ENCODE peak calls at places on chromosomes 1 and 21, in seven cellular contexts. D is tibial nerve, W is right cardiac atrium, E is uterus, N is heart left ventricle, C is AG04449, J is right atrium auricular region. P is an unnamed sample.
A peak's percentile ranks its signal among the peaks of the same experiment; 100 is the strongest.

GRCh38 chr1:151539321-151540020 is 638 bp upstream of the TUFT1 start:
- DNase-seq in W (peak; percentile 84), E (peak; percentile 81), C (no peak), N (peak; percentile 84), D (peak; percentile 46), J (peak; percentile 75), P (peak; percentile 99)

GRCh38 chr1:113929750-113930498 is 800 bp downstream of the HIPK1 start:
- DNase-seq in E (peak; percentile 20), W (peak; percentile 76), C (no peak), D (no peak), J (peak; percentile 61), N (peak; percentile 46), P (no peak)

GRCh38 chr1:29584816-29585600 is 348.7 kb downstream of the PTPRU start:
- DNase-seq in E (no peak), W (no peak), D (no peak), C (no peak), N (no peak), J (peak; percentile 40), P (peak; percentile 42)

GRCh38 chr1:204684206-204684536 is 1.4 kb downstream of the LRRN2 start:
- DNase-seq in E (no peak), D (no peak), W (no peak), C (no peak), N (no peak), J (no peak), P (no peak)

GRCh38 chr21:44255519-44255981 is 6.1 kb downstream of the DNMT3L start:
- DNase-seq in E (no peak), C (no peak), J (no peak), N (no peak), W (no peak), D (no peak), P (no peak)

GRCh38 chr1:48644190-48644930 is 132.3 kb downstream of the BEND5 start:
- DNase-seq in W (no peak), E (no peak), J (no peak), N (no peak), C (no peak), D (no peak), P (no peak)

GRCh38 chr21:34133802-34134201 is 60.4 kb downstream of the MRPS6 start:
- DNase-seq in W (no peak), J (no peak), E (no peak), D (no peak), N (no peak), C (no peak), P (no peak)

GRCh38 chr1:226609836-226610455 is 61.4 kb downstream of the STUM start:
- DNase-seq in J (no peak), D (peak; percentile 62), C (no peak), W (peak; percentile 60), E (peak; percentile 64), N (no peak), P (no peak)

GRCh38 chr21:42112223-42112622 is 41.1 kb downstream of the UMODL1 start:
- DNase-seq in E (no peak), J (no peak), N (no peak), C (no peak), D (no peak), W (no peak), P (no peak)

GRCh38 chr1:244730153-244730933 is 77.4 kb downstream of the DESI2 start:
- DNase-seq in C (no peak), D (no peak), E (peak; percentile 24), N (peak; percentile 28), J (no peak), W (peak; percentile 73), P (no peak)

GRCh38 chr1:99763956-99764355 is 2.5 kb downstream of the FRRS1 start:
- DNase-seq in W (no peak), E (no peak), C (no peak), N (no peak), J (no peak), D (no peak), P (no peak)

GRCh38 chr21:40227111-40227510 is 359.9 kb downstream of the PCP4 start:
- DNase-seq in E (no peak), J (no peak), W (no peak), N (no peak), C (no peak), D (no peak), P (no peak)

GRCh38 chr21:29233611-29234540 is 64.8 kb upstream of the BACH1 start:
- DNase-seq in E (no peak), N (no peak), W (no peak), J (no peak), C (no peak), D (no peak), P (no peak)

GRCh38 chr1:54945393-54945936 is 35.0 kb upstream of the TMEM61 start:
- DNase-seq in E (no peak), J (no peak), W (no peak), C (no peak), D (no peak), N (no peak), P (no peak)

GRCh38 chr1:38291906-38292521 is 245.4 kb upstream of the POU3F1 start:
- DNase-seq in D (no peak), J (no peak), N (no peak), C (no peak), W (peak; percentile 64), E (no peak), P (no peak)

GRCh38 chr1:110684476-110684875 is 9.7 kb upstream of the KCNA3 start:
- DNase-seq in E (no peak), J (no peak), C (no peak), W (no peak), D (no peak), N (no peak), P (no peak)

GRCh38 chr1:155548706-155549105 is 13.9 kb downstream of the ASH1L start:
- DNase-seq in J (no peak), W (no peak), N (no peak), D (no peak), C (no peak), E (no peak), P (no peak)

GRCh38 chr1:41558761-41559171 is 74.3 kb upstream of the EDN2 start:
- DNase-seq in E (no peak), N (peak; percentile 86), C (no peak), W (peak; percentile 81), J (no peak), D (no peak), P (no peak)

GRCh38 chr1:53324728-53325297 is 3.1 kb downstream of the LRP8 start:
- DNase-seq in E (no peak), D (no peak), C (no peak), W (no peak), N (no peak), J (no peak), P (no peak)

GRCh38 chr1:36350659-36351171 is 27.3 kb upstream of the EVA1B start:
- DNase-seq in J (no peak), C (no peak), N (no peak), W (peak; percentile 71), D (no peak), E (no peak), P (peak; percentile 74)
- H3K4me3 ChIP-seq in J (no peak overlapping the region), C (peak overlapping the region; percentile 40), N (no peak overlapping the region), W (no peak overlapping the region), D (no peak overlapping the region), E (no peak overlapping the region), P (no peak overlapping the region)

GRCh38 chr1:32647308-32648134 is 2.8 kb downstream of the ZBTB8OS start:
- DNase-seq in J (no peak), D (no peak), W (no peak), E (no peak), N (no peak), C (no peak), P (no peak)

GRCh38 chr1:32650752-32651460 is at the start of gene RBBP4:
- DNase-seq in J (peak; percentile 98), W (peak; percentile 99), D (peak; percentile 93), E (peak; percentile 97), C (peak; percentile 73), N (peak; percentile 98), P (peak; percentile 86)

GRCh38 chr1:32650157-32650751 is at the start of gene ZBTB8OS:
- DNase-seq in W (peak; percentile 96), D (peak; percentile 93), E (peak; percentile 93), N (peak; percentile 94), J (peak; percentile 93), C (peak; percentile 56), P (peak; percentile 72)

GRCh38 chr1:32651461-32652073 is 559 bp downstream of the RBBP4 start:
- DNase-seq in W (no peak), C (no peak), N (no peak), J (no peak), E (no peak), D (no peak), P (no peak)

GRCh38 chr1:32652244-32652962 is 1.4 kb downstream of the RBBP4 start:
- DNase-seq in J (no peak), E (no peak), N (no peak), W (no peak), C (no peak), D (no peak), P (no peak)
- H3K4me3 ChIP-seq in J (peak overlapping the region; percentile 84), E (no peak overlapping the region), N (no peak overlapping the region), W (peak overlapping the region; percentile 58), C (peak overlapping the region; percentile 63), D (peak overlapping the region; percentile 58), P (peak overlapping the region; percentile 75)

GRCh38 chr1:212611000-212611636 is 2.6 kb downstream of the ATF3 start:
- DNase-seq in C (no peak), J (no peak), N (no peak), D (no peak), E (no peak), W (no peak), P (no peak)
- H3K4me3 ChIP-seq in C (no peak overlapping the region), J (peak overlapping the region; percentile 73), N (no peak overlapping the region), D (no peak overlapping the region), E (no peak overlapping the region), W (no peak overlapping the region), P (no peak overlapping the region)

GRCh38 chr1:169487153-169487552 is 1.4 kb upstream of the SLC19A2 start:
- DNase-seq in N (no peak), C (no peak), W (no peak), E (no peak), D (no peak), J (no peak), P (no peak)
- H3K4me3 ChIP-seq in N (peak overlapping the region; percentile 86), C (no peak overlapping the region), W (peak overlapping the region; percentile 35), E (no peak overlapping the region), D (peak overlapping the region; percentile 40), J (peak overlapping the region; percentile 83), P (no peak overlapping the region)

P was measured in retinal pigment epithelial cell.